ENCODE peak calls at places on chromosomes 11 and 22, in six cellular contexts. C is tibial nerve, Q is adrenal gland, Y is thoracic aorta, E is OCI-LY7, F is neural progenitor cell. R is an unnamed sample.

GRCh38 chr11:44269369-44270351 is 40.3 kb downstream of the ALX4 start:
- DNase-seq in C (no peak), Q (no peak), Y (no peak), E (no peak), F (no peak), R (no peak)

GRCh38 chr11:116471608-116472007 is 301.2 kb downstream of the BUD13 start:
- DNase-seq in C (no peak), Q (no peak), Y (no peak), E (no peak), F (no peak), R (no peak)

GRCh38 chr22:17434856-17435255 is 65.6 kb downstream of the CECR2 start:
- DNase-seq in C (no peak), Q (no peak), Y (no peak), E (no peak), F (no peak), R (no peak)

GRCh38 chr11:65539401-65540289 is 14.8 kb downstream of the SCYL1 start:
- DNase-seq in C (no peak), Q (no peak), Y (no peak), E (peak), F (peak), R (peak)

GRCh38 chr11:3877252-3878035 is 22.0 kb downstream of the STIM1 start:
- DNase-seq in C (no peak), Q (no peak), Y (no peak), E (no peak), F (peak), R (no peak)

GRCh38 chr11:122162095-122162494 is 46.1 kb upstream of the BLID start:
- DNase-seq in C (no peak), Q (no peak), Y (no peak), E (no peak), F (no peak), R (no peak)

GRCh38 chr22:36940676-36941075 is 27.2 kb downstream of the CSF2RB start:
- DNase-seq in C (no peak), Q (no peak), Y (no peak), E (peak), F (no peak), R (peak)

GRCh38 chr11:59221438-59221837 is 8.7 kb upstream of the MPEG1 start:
- DNase-seq in C (no peak), Q (no peak), Y (no peak), E (peak), F (no peak), R (no peak)

GRCh38 chr11:86670179-86670578 is 2.2 kb downstream of the ME3 start:
- DNase-seq in C (no peak), Q (no peak), Y (no peak), E (no peak), F (no peak), R (no peak)

GRCh38 chr11:12914401-12914912 is 94.7 kb upstream of the RASSF10 start:
- DNase-seq in C (peak), Q (no peak), Y (no peak), E (peak), F (peak), R (peak)

GRCh38 chr11:115612331-115612730 is 108.1 kb upstream of the CADM1 start:
- DNase-seq in C (no peak), Q (no peak), Y (no peak), E (no peak), F (peak), R (no peak)

GRCh38 chr11:65414776-65415498 is 7.7 kb upstream of the NEAT1 start:
- DNase-seq in C (peak), Q (no peak), Y (no peak), E (no peak), F (no peak), R (peak)

GRCh38 chr22:43197271-43197941 is 10.5 kb upstream of the TTLL12 start:
- DNase-seq in C (no peak), Q (no peak), Y (no peak), E (no peak), F (no peak), R (no peak)

GRCh38 chr11:132126973-132127900 is 756.8 kb downstream of the NTM start:
- DNase-seq in C (peak), Q (peak), Y (no peak), E (no peak), F (peak), R (peak)

GRCh38 chr11:132373405-132374141 is 1003.2 kb downstream of the NTM start:
- DNase-seq in C (no peak), Q (no peak), Y (no peak), E (no peak), F (no peak), R (no peak)

GRCh38 chr22:48944433-48944755 is 883.3 kb downstream of the BRD1 start:
- DNase-seq in C (no peak), Q (no peak), Y (no peak), E (no peak), F (no peak), R (no peak)

GRCh38 chr11:11218287-11218986 is 134.6 kb downstream of the CSNK2A3 start:
- DNase-seq in C (no peak), Q (no peak), Y (no peak), E (peak), F (no peak), R (peak)

GRCh38 chr11:23078289-23078971 is 218.2 kb upstream of the CCDC179 start:
- DNase-seq in C (no peak), Q (no peak), Y (no peak), E (no peak), F (no peak), R (no peak)

GRCh38 chr11:124225471-124225870 is 15.4 kb upstream of the OR8G1 start:
- DNase-seq in C (no peak), Q (no peak), Y (no peak), E (no peak), F (no peak), R (no peak)

GRCh38 chr11:34601085-34601444 is 19.8 kb upstream of the EHF start:
- DNase-seq in C (no peak), Q (peak), Y (no peak), E (no peak), F (no peak), R (no peak)

GRCh38 chr11:119664701-119665420 is 64.1 kb downstream of the NECTIN1 start:
- DNase-seq in C (no peak), Q (no peak), Y (no peak), E (no peak), F (no peak), R (no peak)

GRCh38 chr11:2515401-2516275 is 70.8 kb downstream of the KCNQ1 start:
- DNase-seq in C (peak), Q (no peak), Y (no peak), E (no peak), F (no peak), R (peak)

GRCh38 chr11:107563702-107564101 is 1.8 kb downstream of the ALKBH8 start:
- DNase-seq in C (no peak), Q (peak), Y (no peak), E (peak), F (peak), R (peak)

GRCh38 chr22:50470491-50470890 is 4.3 kb downstream of the SBF1 start:
- DNase-seq in C (no peak), Q (no peak), Y (no peak), E (peak), F (no peak), R (peak)

GRCh38 chr22:35997438-35997837 is 31.2 kb downstream of the RBFOX2 start:
- DNase-seq in C (no peak), Q (peak), Y (no peak), E (no peak), F (no peak), R (no peak)

GRCh38 chr11:75938543-75938942 is 123.5 kb downstream of the UVRAG start:
- DNase-seq in C (no peak), Q (peak), Y (no peak), E (no peak), F (no peak), R (no peak)

GRCh38 chr11:74871037-74871436 is 77.9 kb downstream of the XRRA1 start:
- DNase-seq in C (no peak), Q (no peak), Y (no peak), E (peak), F (no peak), R (no peak)

GRCh38 chr22:33869946-33870345 is 50.3 kb downstream of the LARGE1 start:
- DNase-seq in C (no peak), Q (no peak), Y (no peak), E (no peak), F (no peak), R (no peak)

GRCh38 chr11:2924821-2925675 is 4.2 kb downstream of the PHLDA2 start:
- DNase-seq in C (no peak), Q (no peak), Y (no peak), E (no peak), F (no peak), R (peak)

GRCh38 chr11:19929655-19930054 is 217.0 kb downstream of the NAV2 start:
- DNase-seq in C (no peak), Q (no peak), Y (no peak), E (no peak), F (no peak), R (no peak)

GRCh38 chr11:69320756-69321741 is 27.1 kb downstream of the MYEOV start:
- DNase-seq in C (no peak), Q (no peak), Y (no peak), E (no peak), F (no peak), R (no peak)

GRCh38 chr11:69319255-69320106 is 25.5 kb downstream of the MYEOV start:
- DNase-seq in C (no peak), Q (no peak), Y (no peak), E (no peak), F (no peak), R (no peak)

GRCh38 chr11:69320326-69320725 is 26.4 kb downstream of the MYEOV start:
- DNase-seq in C (no peak), Q (no peak), Y (no peak), E (no peak), F (no peak), R (no peak)

GRCh38 chr11:69325446-69325845 is 31.5 kb downstream of the MYEOV start:
- DNase-seq in C (no peak), Q (no peak), Y (no peak), E (no peak), F (no peak), R (no peak)

GRCh38 chr11:69321877-69322350 is 28.0 kb downstream of the MYEOV start:
- DNase-seq in C (no peak), Q (no peak), Y (peak), E (no peak), F (no peak), R (no peak)
- H3K27ac ChIP-seq in C (no peak), Q (no peak), Y (peak), E (no peak), F (no peak), R (no peak)

GRCh38 chr11:118435893-118436624 is at the start of gene KMT2A:
- DNase-seq in C (peak), Q (peak), Y (peak), E (peak), F (peak), R (peak)

GRCh38 chr11:118434553-118435232 is 1.6 kb upstream of the KMT2A start:
- DNase-seq in C (no peak), Q (peak), Y (no peak), E (peak), F (peak), R (peak)

GRCh38 chr11:118436639-118437045 is 350 bp downstream of the KMT2A start:
- DNase-seq in C (no peak), Q (peak), Y (no peak), E (peak), F (no peak), R (peak)

GRCh38 chr11:118435233-118435892 is 929 bp upstream of the KMT2A start:
- DNase-seq in C (no peak), Q (peak), Y (peak), E (peak), F (peak), R (peak)

GRCh38 chr11:118434123-118434552 is 2.2 kb upstream of the KMT2A start:
- DNase-seq in C (no peak), Q (no peak), Y (no peak), E (peak), F (no peak), R (no peak)
- H3K27ac ChIP-seq in C (no peak), Q (no peak), Y (no peak), E (peak), F (no peak), R (no peak)

DNA sequence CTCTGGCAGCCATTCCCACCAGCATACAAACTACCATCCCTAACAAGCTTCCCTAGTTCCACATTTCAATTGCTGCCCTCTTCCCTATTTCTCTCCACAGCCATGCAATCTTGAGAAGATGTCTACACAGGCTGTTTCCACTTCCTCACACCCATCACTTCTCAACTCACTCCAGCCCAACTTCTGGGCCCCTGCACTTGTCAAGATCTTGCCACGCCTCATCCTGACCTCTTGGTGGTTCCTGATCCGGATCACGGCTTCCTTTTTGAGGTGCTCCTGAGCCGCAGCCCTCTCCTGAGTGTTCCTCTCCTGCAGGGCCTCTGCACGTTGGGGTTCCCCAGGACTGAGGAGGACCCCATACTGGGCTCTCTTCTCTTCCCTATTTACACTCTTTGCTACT is 22.6 kb downstream of the RPL27A start:
- DNase-seq in C (no peak), Q (no peak), Y (no peak), E (no peak), F (no peak), R (no peak)
- H3K27ac ChIP-seq in C (no peak), Q (no peak), Y (peak), E (no peak), F (no peak), R (peak)

GRCh38 chr11:48047616-48048015 is 67.3 kb downstream of the PTPRJ start:
- DNase-seq in C (no peak), Q (no peak), Y (no peak), E (no peak), F (no peak), R (no peak)
- H3K27ac ChIP-seq in C (peak), Q (no peak), Y (no peak), E (peak), F (peak), R (no peak)

GRCh38 chr11:825366-826231 is 2.1 kb upstream of the CRACR2B start:
- DNase-seq in C (no peak), Q (no peak), Y (no peak), E (no peak), F (no peak), R (peak)
- H3K27ac ChIP-seq in C (no peak), Q (no peak), Y (no peak), E (no peak), F (no peak), R (peak)

GRCh38 chr11:110710520-110711381 is 1.5 kb downstream of the ARHGAP20 start:
- DNase-seq in C (peak), Q (peak), Y (no peak), E (no peak), F (peak), R (peak)
- H3K27ac ChIP-seq in C (no peak), Q (peak), Y (no peak), E (no peak), F (no peak), R (peak)

DNA sequence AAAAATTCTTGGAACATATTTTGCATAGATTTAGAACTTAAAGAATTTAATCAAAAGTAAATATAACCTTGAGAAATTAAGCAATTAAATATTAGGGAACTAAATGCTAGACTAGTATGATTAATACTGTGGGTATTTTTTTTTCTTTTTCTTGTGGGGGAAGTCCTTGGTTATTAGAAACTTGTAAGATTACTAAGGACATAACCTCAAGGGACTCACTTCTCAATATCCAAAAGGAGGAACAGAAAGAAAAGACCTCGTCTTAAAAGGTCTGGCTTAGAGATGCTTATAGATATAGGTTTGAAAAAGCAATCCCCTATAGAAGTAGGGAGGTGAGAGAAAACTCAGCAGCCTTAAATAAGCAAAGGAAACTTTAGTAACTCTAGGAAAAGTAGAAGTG is 368.5 kb downstream of the INSC start:
- DNase-seq in C (no peak), Q (no peak), Y (no peak), E (no peak), F (no peak), R (no peak)
- H3K27ac ChIP-seq in C (no peak), Q (no peak), Y (no peak), E (no peak), F (no peak), R (no peak)